ENCODE peak calls at places on chromosome X, in four cellular contexts. X, V, Z and E are unnamed samples.

GRCh38 chrX:119698835-119699234 is 5.9 kb upstream of the SEPTIN6 start:
- DNase-seq in X (peak), V (peak), Z (no peak), E (peak)

GRCh38 chrX:115362334-115363095 is 73.0 kb downstream of the LUZP4 start:
- DNase-seq in X (no peak), Z (no peak), V (peak), E (no peak)

GRCh38 chrX:136192839-136193414 is 45.6 kb downstream of the FHL1 start:
- DNase-seq in X (peak), Z (no peak), V (no peak), E (peak)

GRCh38 chrX:123818243-123818642 is 41.6 kb upstream of the XIAP start:
- DNase-seq in X (peak), Z (no peak), V (no peak), E (peak)

GRCh38 chrX:79161655-79162054 is 17.2 kb downstream of the GPR174 start:
- DNase-seq in V (no peak), Z (no peak), X (no peak), E (no peak)

GRCh38 chrX:135625995-135626394 is 87.4 kb upstream of the CT45A1 start:
- DNase-seq in V (no peak), Z (no peak), X (peak), E (peak)

GRCh38 chrX:78652971-78653822 is 5.9 kb downstream of the RTL3 start:
- DNase-seq in X (peak), Z (no peak), V (no peak), E (peak)

GRCh38 chrX:22950278-22951266 is 49.2 kb upstream of the DDX53 start:
- DNase-seq in Z (no peak), X (peak), V (no peak), E (peak)

GRCh38 chrX:18565727-18566126 is 106.2 kb downstream of the RS1 start:
- DNase-seq in V (no peak), X (no peak), Z (no peak), E (no peak)

GRCh38 chrX:55489315-55490009 is at the start of gene USP51:
- DNase-seq in V (no peak), X (peak), Z (no peak), E (no peak)

GRCh38 chrX:36573720-36574119 is 434.4 kb upstream of the FAM47C start:
- DNase-seq in V (no peak), Z (no peak), X (no peak), E (no peak)

GRCh38 chrX:13764765-13765164 is 30.2 kb downstream of the OFD1 start:
- DNase-seq in Z (no peak), X (no peak), V (no peak), E (no peak)

GRCh38 chrX:101462892-101463291 is 22.4 kb upstream of the ARMCX4 start:
- DNase-seq in X (peak), V (peak), Z (peak), E (peak)

GRCh38 chrX:11968470-11968869 is 169.8 kb upstream of the FRMPD4 start:
- DNase-seq in V (no peak), Z (no peak), X (peak), E (no peak)

GRCh38 chrX:123797543-123798447 is 62.1 kb upstream of the XIAP start:
- DNase-seq in Z (no peak), X (no peak), V (no peak), E (no peak)